ENCODE peak calls at places on chromosomes 5 and 9, in nine cellular contexts. One of them, this sample, is unnamed.

GRCh38 chr5:105840800-105841199 is 1829.9 kb downstream of the EFNA5 start:
- DNase-seq in left ventricle myocardium inferior: no peak
- DNase-seq in neural crest cell: no peak
- DNase-seq in B cell: no peak
- DNase-seq in progenitor cell of endocrine pancreas: no peak
- DNase-seq in ascending aorta: no peak
- DNase-seq in A549: no peak
- DNase-seq in stomach: no peak
- DNase-seq in tibial artery: no peak
- DNase-seq in this sample: no peak

GRCh38 chr5:80780024-80780423 is 125.2 kb upstream of the DHFR start:
- DNase-seq in left ventricle myocardium inferior: no peak
- DNase-seq in neural crest cell: no peak
- DNase-seq in B cell: no peak
- DNase-seq in progenitor cell of endocrine pancreas: no peak
- DNase-seq in ascending aorta: no peak
- DNase-seq in A549: no peak
- DNase-seq in stomach: no peak
- DNase-seq in tibial artery: no peak
- DNase-seq in this sample: no peak

GRCh38 chr9:134630393-134630790 is 11.2 kb upstream of the COL5A1 start:
- DNase-seq in left ventricle myocardium inferior: peak
- DNase-seq in neural crest cell: no peak
- DNase-seq in B cell: peak
- DNase-seq in progenitor cell of endocrine pancreas: no peak
- DNase-seq in ascending aorta: no peak
- DNase-seq in A549: no peak
- DNase-seq in stomach: no peak
- DNase-seq in tibial artery: no peak
- DNase-seq in this sample: no peak

GRCh38 chr5:149837680-149838269 is 106.8 kb downstream of the PDE6A start:
- DNase-seq in left ventricle myocardium inferior: no peak
- DNase-seq in neural crest cell: peak
- DNase-seq in B cell: no peak
- DNase-seq in progenitor cell of endocrine pancreas: peak
- DNase-seq in ascending aorta: no peak
- DNase-seq in A549: peak
- DNase-seq in stomach: peak
- DNase-seq in tibial artery: no peak
- DNase-seq in this sample: no peak

GRCh38 chr9:77588319-77588937 is 59.7 kb downstream of the GNA14 start:
- DNase-seq in left ventricle myocardium inferior: no peak
- DNase-seq in neural crest cell: no peak
- DNase-seq in B cell: no peak
- DNase-seq in progenitor cell of endocrine pancreas: no peak
- DNase-seq in ascending aorta: no peak
- DNase-seq in A549: peak
- DNase-seq in stomach: no peak
- DNase-seq in tibial artery: no peak
- DNase-seq in this sample: no peak

GRCh38 chr9:81879501-81879916 is 48.7 kb upstream of the SPATA31D4 start:
- DNase-seq in left ventricle myocardium inferior: no peak
- DNase-seq in neural crest cell: no peak
- DNase-seq in B cell: no peak
- DNase-seq in progenitor cell of endocrine pancreas: no peak
- DNase-seq in ascending aorta: no peak
- DNase-seq in A549: no peak
- DNase-seq in stomach: no peak
- DNase-seq in tibial artery: no peak
- DNase-seq in this sample: no peak

GRCh38 chr5:14165375-14166091 is 22.4 kb downstream of the TRIO start:
- DNase-seq in left ventricle myocardium inferior: no peak
- DNase-seq in neural crest cell: no peak
- DNase-seq in B cell: no peak
- DNase-seq in progenitor cell of endocrine pancreas: no peak
- DNase-seq in ascending aorta: no peak
- DNase-seq in A549: peak
- DNase-seq in stomach: no peak
- DNase-seq in tibial artery: no peak
- DNase-seq in this sample: no peak

GRCh38 chr5:109063223-109063622 is 315.5 kb downstream of the FER start:
- DNase-seq in left ventricle myocardium inferior: no peak
- DNase-seq in neural crest cell: no peak
- DNase-seq in B cell: no peak
- DNase-seq in progenitor cell of endocrine pancreas: no peak
- DNase-seq in ascending aorta: no peak
- DNase-seq in A549: no peak
- DNase-seq in stomach: no peak
- DNase-seq in tibial artery: no peak
- DNase-seq in this sample: no peak

GRCh38 chr5:91022518-91022917 is 360.6 kb downstream of the ARRDC3 start:
- DNase-seq in left ventricle myocardium inferior: no peak
- DNase-seq in neural crest cell: no peak
- DNase-seq in B cell: no peak
- DNase-seq in progenitor cell of endocrine pancreas: no peak
- DNase-seq in ascending aorta: no peak
- DNase-seq in A549: no peak
- DNase-seq in stomach: no peak
- DNase-seq in tibial artery: no peak
- DNase-seq in this sample: no peak

GRCh38 chr5:139575313-139575646 is 14.1 kb downstream of the UBE2D2 start:
- DNase-seq in left ventricle myocardium inferior: no peak
- DNase-seq in neural crest cell: no peak
- DNase-seq in B cell: no peak
- DNase-seq in progenitor cell of endocrine pancreas: no peak
- DNase-seq in ascending aorta: no peak
- DNase-seq in A549: no peak
- DNase-seq in stomach: no peak
- DNase-seq in tibial artery: no peak
- DNase-seq in this sample: no peak

GRCh38 chr5:38468202-38468656 is 88.2 kb downstream of the LIFR start:
- DNase-seq in left ventricle myocardium inferior: no peak
- DNase-seq in neural crest cell: no peak
- DNase-seq in B cell: no peak
- DNase-seq in progenitor cell of endocrine pancreas: no peak
- DNase-seq in ascending aorta: peak
- DNase-seq in A549: peak
- DNase-seq in stomach: no peak
- DNase-seq in tibial artery: peak
- DNase-seq in this sample: no peak

GRCh38 chr9:92706218-92706940 is 36.4 kb upstream of the IPPK start:
- DNase-seq in left ventricle myocardium inferior: no peak
- DNase-seq in neural crest cell: no peak
- DNase-seq in B cell: no peak
- DNase-seq in progenitor cell of endocrine pancreas: no peak
- DNase-seq in ascending aorta: no peak
- DNase-seq in A549: no peak
- DNase-seq in stomach: no peak
- DNase-seq in tibial artery: no peak
- DNase-seq in this sample: no peak
- TF ChIP-seq CTCF in left ventricle myocardium inferior: peak
- TF ChIP-seq CTCF in neural crest cell: peak
- TF ChIP-seq CTCF in B cell: peak
- TF ChIP-seq CTCF in progenitor cell of endocrine pancreas: peak
- TF ChIP-seq CTCF in ascending aorta: no peak
- TF ChIP-seq CTCF in A549: no peak
- TF ChIP-seq CTCF in stomach: no peak
- TF ChIP-seq CTCF in tibial artery: peak
- TF ChIP-seq CTCF in this sample: no peak

DNA sequence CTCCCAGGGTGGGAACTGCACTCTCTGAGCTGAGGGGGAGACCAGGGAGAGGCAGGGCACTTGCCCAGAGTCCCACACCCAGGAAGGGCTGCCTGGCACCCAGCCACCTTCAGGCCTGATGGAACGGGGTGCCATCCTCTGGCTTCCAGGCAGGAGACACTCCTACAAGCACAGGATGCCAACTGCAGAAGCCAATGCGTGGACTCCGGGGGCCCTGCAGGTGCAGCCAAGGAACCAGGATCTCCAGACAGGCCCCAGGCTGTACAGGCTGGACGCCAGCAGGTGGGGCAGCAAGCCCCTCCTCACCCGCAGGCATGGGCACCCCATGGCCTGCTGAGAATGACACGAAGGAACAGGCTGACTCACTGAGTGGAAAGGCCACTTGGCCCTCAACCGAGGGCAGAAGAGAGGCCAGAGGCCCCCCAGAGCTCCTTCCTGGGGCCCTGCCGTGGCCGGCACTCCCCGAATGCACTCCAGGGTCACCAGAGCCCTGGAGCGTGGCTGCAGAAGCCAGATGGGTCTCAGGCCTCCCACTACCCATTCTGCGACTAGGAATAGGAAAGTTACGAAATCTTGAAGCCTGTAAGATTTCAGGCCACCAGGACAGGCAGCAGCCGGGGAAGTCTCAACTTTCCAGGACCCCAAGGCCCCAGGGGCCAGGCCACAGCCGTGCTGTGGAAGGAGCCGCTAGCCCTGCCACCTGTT is 15.7 kb downstream of the NACC2 start:
- DNase-seq in left ventricle myocardium inferior: no peak
- DNase-seq in neural crest cell: no peak
- DNase-seq in B cell: peak
- DNase-seq in progenitor cell of endocrine pancreas: no peak
- DNase-seq in ascending aorta: no peak
- DNase-seq in A549: no peak
- DNase-seq in stomach: no peak
- DNase-seq in tibial artery: no peak
- DNase-seq in this sample: no peak
- TF ChIP-seq CTCF in left ventricle myocardium inferior: no peak
- TF ChIP-seq CTCF in neural crest cell: no peak
- TF ChIP-seq CTCF in B cell: no peak
- TF ChIP-seq CTCF in progenitor cell of endocrine pancreas: no peak
- TF ChIP-seq CTCF in ascending aorta: no peak
- TF ChIP-seq CTCF in A549: no peak
- TF ChIP-seq CTCF in stomach: no peak
- TF ChIP-seq CTCF in tibial artery: no peak
- TF ChIP-seq CTCF in this sample: no peak

GRCh38 chr5:172435362-172436077 is 18.8 kb downstream of the SH3PXD2B start:
- DNase-seq in left ventricle myocardium inferior: peak
- DNase-seq in neural crest cell: no peak
- DNase-seq in B cell: no peak
- DNase-seq in progenitor cell of endocrine pancreas: no peak
- DNase-seq in ascending aorta: no peak
- DNase-seq in A549: no peak
- DNase-seq in stomach: no peak
- DNase-seq in tibial artery: no peak
- DNase-seq in this sample: no peak

GRCh38 chr5:172437445-172438303 is 16.7 kb downstream of the SH3PXD2B start:
- DNase-seq in left ventricle myocardium inferior: peak
- DNase-seq in neural crest cell: no peak
- DNase-seq in B cell: no peak
- DNase-seq in progenitor cell of endocrine pancreas: no peak
- DNase-seq in ascending aorta: no peak
- DNase-seq in A549: no peak
- DNase-seq in stomach: peak
- DNase-seq in tibial artery: peak
- DNase-seq in this sample: no peak

GRCh38 chr5:172438304-172438652 is 16.0 kb downstream of the SH3PXD2B start:
- DNase-seq in left ventricle myocardium inferior: peak
- DNase-seq in neural crest cell: no peak
- DNase-seq in B cell: no peak
- DNase-seq in progenitor cell of endocrine pancreas: no peak
- DNase-seq in ascending aorta: no peak
- DNase-seq in A549: no peak
- DNase-seq in stomach: no peak
- DNase-seq in tibial artery: no peak
- DNase-seq in this sample: no peak

GRCh38 chr5:172436078-172436873 is 18.0 kb downstream of the SH3PXD2B start:
- DNase-seq in left ventricle myocardium inferior: peak
- DNase-seq in neural crest cell: no peak
- DNase-seq in B cell: no peak
- DNase-seq in progenitor cell of endocrine pancreas: no peak
- DNase-seq in ascending aorta: no peak
- DNase-seq in A549: no peak
- DNase-seq in stomach: no peak
- DNase-seq in tibial artery: no peak
- DNase-seq in this sample: no peak

DNA sequence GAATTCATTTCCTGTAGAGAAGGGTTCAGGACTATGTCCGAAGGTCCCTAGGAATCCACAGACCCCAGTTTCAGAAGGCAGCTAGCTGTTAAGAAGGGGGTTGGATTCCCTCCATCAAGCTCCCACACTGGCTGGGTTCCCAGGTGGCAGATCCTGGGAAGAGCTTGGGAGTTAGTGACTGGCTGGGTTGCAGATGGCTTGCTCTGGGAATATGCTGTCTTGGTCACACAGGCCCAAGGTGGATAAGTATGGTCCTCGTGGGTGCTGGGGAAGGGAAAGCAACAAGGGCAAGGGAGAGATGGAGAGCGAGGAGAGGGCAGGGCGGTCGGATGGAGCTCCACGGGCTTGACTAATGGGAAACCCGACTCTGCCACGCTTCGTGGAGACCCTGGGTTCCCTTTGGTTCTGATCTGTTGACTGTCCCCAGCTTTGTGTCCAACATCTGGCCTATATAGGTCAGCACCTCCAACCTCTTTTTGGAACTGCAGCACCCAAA is 17.4 kb downstream of the SH3PXD2B start:
- DNase-seq in left ventricle myocardium inferior: peak
- DNase-seq in neural crest cell: no peak
- DNase-seq in B cell: no peak
- DNase-seq in progenitor cell of endocrine pancreas: no peak
- DNase-seq in ascending aorta: no peak
- DNase-seq in A549: no peak
- DNase-seq in stomach: no peak
- DNase-seq in tibial artery: no peak
- DNase-seq in this sample: no peak
- TF ChIP-seq CTCF in left ventricle myocardium inferior: no peak
- TF ChIP-seq CTCF in neural crest cell: no peak
- TF ChIP-seq CTCF in B cell: no peak
- TF ChIP-seq CTCF in progenitor cell of endocrine pancreas: no peak
- TF ChIP-seq CTCF in ascending aorta: no peak
- TF ChIP-seq CTCF in A549: no peak
- TF ChIP-seq CTCF in stomach: no peak
- TF ChIP-seq CTCF in tibial artery: no peak
- TF ChIP-seq CTCF in this sample: no peak

GRCh38 chr9:88659126-88659525 is 124.1 kb downstream of the NXNL2 start:
- DNase-seq in left ventricle myocardium inferior: no peak
- DNase-seq in neural crest cell: no peak
- DNase-seq in B cell: no peak
- DNase-seq in progenitor cell of endocrine pancreas: no peak
- DNase-seq in ascending aorta: no peak
- DNase-seq in A549: no peak
- DNase-seq in stomach: no peak
- DNase-seq in tibial artery: no peak
- DNase-seq in this sample: no peak

GRCh38 chr9:88661759-88662158 is 126.8 kb downstream of the NXNL2 start:
- DNase-seq in left ventricle myocardium inferior: no peak
- DNase-seq in neural crest cell: no peak
- DNase-seq in B cell: no peak
- DNase-seq in progenitor cell of endocrine pancreas: no peak
- DNase-seq in ascending aorta: no peak
- DNase-seq in A549: no peak
- DNase-seq in stomach: no peak
- DNase-seq in tibial artery: no peak
- DNase-seq in this sample: no peak

GRCh38 chr9:88658311-88658822 is 123.4 kb downstream of the NXNL2 start:
- DNase-seq in left ventricle myocardium inferior: peak
- DNase-seq in neural crest cell: no peak
- DNase-seq in B cell: no peak
- DNase-seq in progenitor cell of endocrine pancreas: no peak
- DNase-seq in ascending aorta: no peak
- DNase-seq in A549: no peak
- DNase-seq in stomach: no peak
- DNase-seq in tibial artery: peak
- DNase-seq in this sample: no peak

GRCh38 chr9:88657893-88658292 is 122.9 kb downstream of the NXNL2 start:
- DNase-seq in left ventricle myocardium inferior: no peak
- DNase-seq in neural crest cell: no peak
- DNase-seq in B cell: no peak
- DNase-seq in progenitor cell of endocrine pancreas: no peak
- DNase-seq in ascending aorta: no peak
- DNase-seq in A549: no peak
- DNase-seq in stomach: no peak
- DNase-seq in tibial artery: no peak
- DNase-seq in this sample: no peak

GRCh38 chr9:88660611-88661010 is 125.6 kb downstream of the NXNL2 start:
- DNase-seq in left ventricle myocardium inferior: no peak
- DNase-seq in neural crest cell: no peak
- DNase-seq in B cell: no peak
- DNase-seq in progenitor cell of endocrine pancreas: no peak
- DNase-seq in ascending aorta: no peak
- DNase-seq in A549: no peak
- DNase-seq in stomach: no peak
- DNase-seq in tibial artery: no peak
- DNase-seq in this sample: no peak
- TF ChIP-seq CTCF in left ventricle myocardium inferior: peak
- TF ChIP-seq CTCF in neural crest cell: peak
- TF ChIP-seq CTCF in B cell: no peak
- TF ChIP-seq CTCF in progenitor cell of endocrine pancreas: peak
- TF ChIP-seq CTCF in ascending aorta: no peak
- TF ChIP-seq CTCF in A549: peak
- TF ChIP-seq CTCF in stomach: no peak
- TF ChIP-seq CTCF in tibial artery: no peak
- TF ChIP-seq CTCF in this sample: no peak